ENCODE peak calls at places on chromosomes 13 and 19, in seven cellular contexts. M, P, V, B, O, R and L are unnamed samples.

GRCh38 chr19:10543420-10544241 is at the start of gene ATG4D:
- DNase-seq in B (peak), P (peak), R (peak), V (peak), M (peak), O (no peak), L (peak)

GRCh38 chr13:59301166-59301551 is 862.6 kb downstream of the DIAPH3 start:
- DNase-seq in V (no peak), P (no peak), M (no peak), B (no peak), O (no peak), R (no peak), L (no peak)

GRCh38 chr13:32210081-32210480 is 105.1 kb downstream of the ZAR1L start:
- DNase-seq in M (no peak), P (no peak), R (no peak), B (no peak), V (no peak), O (no peak), L (no peak)

GRCh38 chr13:44088911-44089851 is 209.5 kb downstream of the LACC1 start:
- DNase-seq in P (no peak), M (no peak), B (no peak), R (no peak), O (no peak), V (no peak), L (no peak)

GRCh38 chr13:98349731-98350305 is 172.7 kb upstream of the RNF113B start:
- DNase-seq in M (peak), P (peak), V (no peak), O (no peak), B (no peak), R (peak), L (peak)

GRCh38 chr19:50333737-50334617 is 4.8 kb upstream of the KCNC3 start:
- DNase-seq in M (peak), B (peak), O (no peak), P (peak), V (no peak), R (no peak), L (peak)

GRCh38 chr13:61413572-61413971 is 2.1 kb downstream of the PCDH20 start:
- DNase-seq in M (peak), R (no peak), P (peak), O (no peak), V (no peak), B (no peak), L (no peak)

GRCh38 chr13:84127597-84128128 is 245.4 kb upstream of the SLITRK1 start:
- DNase-seq in R (no peak), O (no peak), B (no peak), V (no peak), P (no peak), M (no peak), L (no peak)

GRCh38 chr19:50568321-50569022 is at the start of gene LRRC4B:
- DNase-seq in O (no peak), P (peak), M (peak), V (no peak), B (peak), R (no peak), L (no peak)

GRCh38 chr19:2912306-2912705 is 11.6 kb downstream of the ZNF57 start:
- DNase-seq in O (no peak), B (no peak), V (no peak), R (no peak), P (no peak), M (no peak), L (no peak)

GRCh38 chr13:30934381-30934780 is 1.9 kb downstream of the TEX26 start:
- DNase-seq in M (no peak), O (no peak), B (no peak), R (peak), P (no peak), V (no peak), L (no peak)

GRCh38 chr13:40662866-40663265 is 3.6 kb downstream of the FOXO1 start:
- DNase-seq in O (peak), P (no peak), V (no peak), M (no peak), B (no peak), R (no peak), L (no peak)

GRCh38 chr13:95002968-95003813 is 290.8 kb upstream of the SOX21 start:
- DNase-seq in R (no peak), P (peak), M (peak), V (no peak), O (no peak), B (no peak), L (peak)

GRCh38 chr19:35023428-35023827 is 6.8 kb upstream of the SCN1B start:
- DNase-seq in V (no peak), P (no peak), O (no peak), M (no peak), B (no peak), R (no peak), L (no peak)

GRCh38 chr19:36008336-36008978 is at the start of gene SYNE4:
- DNase-seq in O (no peak), M (peak), P (no peak), R (peak), V (peak), B (no peak), L (peak)

GRCh38 chr13:99666146-99666805 is 165.0 kb downstream of the TM9SF2 start:
- DNase-seq in R (no peak), O (no peak), V (no peak), P (no peak), B (no peak), M (peak), L (no peak)

GRCh38 chr13:48591889-48592725 is 59.2 kb upstream of the RCBTB2 start:
- DNase-seq in P (no peak), M (no peak), O (no peak), V (no peak), B (no peak), R (no peak), L (no peak)

GRCh38 chr13:60759499-60759898 is 362.5 kb downstream of the TDRD3 start:
- DNase-seq in O (no peak), B (no peak), R (peak), P (peak), V (no peak), M (no peak), L (no peak)

DNA sequence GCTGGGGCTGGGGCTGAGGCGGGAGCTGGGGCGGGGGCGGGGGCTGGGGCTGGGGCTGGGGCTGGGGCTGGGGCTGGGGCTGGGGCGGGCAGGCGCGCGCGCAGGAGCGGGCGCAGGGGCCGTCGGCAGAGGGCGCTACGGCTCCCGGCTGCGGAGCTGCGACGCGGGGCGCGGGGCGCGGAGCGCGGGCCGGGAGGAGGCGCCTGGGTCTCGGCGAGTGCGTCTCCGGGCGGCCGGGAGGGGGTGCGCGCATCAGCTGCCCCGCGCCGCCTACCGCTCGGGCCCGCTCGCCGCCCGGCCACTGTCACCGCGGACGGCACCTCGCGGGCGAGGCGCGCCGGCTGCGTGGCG is 416 bp upstream of the MTUS2 start:
- DNase-seq in V (no peak), R (peak), P (peak), O (no peak), M (peak), B (peak), L (peak)
- TF ChIP-seq JUND in V (no peak), R (no peak), P (no peak), O (no peak), M (no peak), B (no peak), L (no peak)

DNA sequence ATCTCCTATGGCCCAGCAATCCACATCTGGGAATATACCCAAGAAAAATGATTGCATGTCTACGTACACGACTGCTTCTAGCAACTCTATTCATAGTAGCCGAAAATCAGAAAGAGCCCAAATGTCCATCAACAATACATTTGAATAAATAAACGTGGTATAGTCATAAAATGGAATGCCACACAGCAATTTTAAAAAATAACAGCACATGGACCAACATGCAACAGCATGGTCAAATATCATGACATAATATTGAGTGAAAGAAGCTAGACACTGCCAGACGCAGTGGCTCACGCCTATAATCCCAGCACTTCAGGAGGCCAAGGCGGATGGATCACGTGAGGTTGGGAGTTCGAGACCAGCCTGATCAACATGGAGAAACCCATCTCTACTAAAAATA is 16.3 kb downstream of the TEX101 start:
- DNase-seq in B (no peak), O (no peak), M (no peak), V (no peak), R (no peak), P (no peak), L (no peak)
- TF ChIP-seq JUND in B (no peak), O (no peak), M (no peak), V (no peak), R (no peak), P (no peak), L (no peak)

GRCh38 chr19:6271721-6272410 is 7.9 kb downstream of the MLLT1 start:
- DNase-seq in B (peak), R (no peak), O (no peak), M (no peak), V (no peak), P (peak), L (no peak)

GRCh38 chr19:6270822-6271221 is 9.0 kb downstream of the MLLT1 start:
- DNase-seq in R (no peak), M (no peak), P (no peak), V (no peak), B (no peak), O (no peak), L (no peak)

GRCh38 chr19:6272411-6272791 is 7.4 kb downstream of the MLLT1 start:
- DNase-seq in O (no peak), M (no peak), V (no peak), R (no peak), P (peak), B (peak), L (no peak)

GRCh38 chr19:6270076-6270745 is 9.6 kb downstream of the MLLT1 start:
- DNase-seq in O (no peak), M (no peak), B (no peak), V (no peak), P (no peak), R (no peak), L (no peak)

DNA sequence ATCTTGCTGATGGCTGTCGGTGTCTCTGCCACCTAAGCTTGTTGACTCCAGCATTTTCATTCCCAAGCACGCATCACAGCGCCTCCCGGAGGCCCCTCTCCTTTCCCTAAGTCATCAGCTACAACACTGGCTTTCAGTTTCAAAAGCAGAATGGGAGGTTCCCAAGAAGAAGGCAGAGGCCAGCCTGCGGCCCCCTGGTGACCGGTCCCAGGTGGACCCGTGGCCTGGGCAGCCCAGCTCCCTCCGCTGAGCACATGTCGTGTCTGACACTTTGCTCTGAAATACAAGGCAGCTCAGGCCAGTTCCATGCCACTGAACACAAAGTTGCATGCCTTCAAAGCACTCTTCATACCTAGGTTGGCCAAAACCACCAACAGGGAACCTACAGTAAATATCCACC is 8.5 kb downstream of the MLLT1 start:
- DNase-seq in M (no peak), R (no peak), P (peak), O (no peak), V (no peak), B (peak), L (no peak)
- TF ChIP-seq JUND in M (no peak), R (no peak), P (no peak), O (no peak), V (no peak), B (no peak), L (no peak)

GRCh38 chr13:102580552-102581169 is 16.1 kb upstream of the TPP2 start:
- DNase-seq in P (peak), R (peak), O (no peak), V (peak), M (no peak), B (peak), L (peak)
- TF ChIP-seq JUND in P (no peak), R (no peak), O (no peak), V (no peak), M (no peak), B (no peak), L (no peak)

GRCh38 chr19:43618921-43619261 is 538 bp downstream of the ZNF428 start:
- DNase-seq in B (no peak), O (peak), R (peak), P (peak), V (no peak), M (no peak), L (no peak)
- TF ChIP-seq JUND in B (no peak), O (no peak), R (no peak), P (no peak), V (no peak), M (no peak), L (no peak)

GRCh38 chr19:6777434-6777833 is 4.9 kb downstream of the VAV1 start:
- DNase-seq in O (no peak), P (no peak), R (no peak), B (no peak), V (no peak), M (no peak), L (no peak)

GRCh38 chr19:6774821-6775707 is 2.6 kb downstream of the VAV1 start:
- DNase-seq in R (no peak), P (no peak), O (no peak), M (no peak), V (no peak), B (no peak), L (no peak)

GRCh38 chr19:6776999-6777398 is 4.5 kb downstream of the VAV1 start:
- DNase-seq in O (no peak), M (no peak), R (no peak), P (no peak), V (no peak), B (no peak), L (no peak)

GRCh38 chr19:6778386-6778785 is 5.9 kb downstream of the VAV1 start:
- DNase-seq in O (no peak), V (no peak), R (no peak), M (no peak), P (no peak), B (no peak), L (no peak)

DNA sequence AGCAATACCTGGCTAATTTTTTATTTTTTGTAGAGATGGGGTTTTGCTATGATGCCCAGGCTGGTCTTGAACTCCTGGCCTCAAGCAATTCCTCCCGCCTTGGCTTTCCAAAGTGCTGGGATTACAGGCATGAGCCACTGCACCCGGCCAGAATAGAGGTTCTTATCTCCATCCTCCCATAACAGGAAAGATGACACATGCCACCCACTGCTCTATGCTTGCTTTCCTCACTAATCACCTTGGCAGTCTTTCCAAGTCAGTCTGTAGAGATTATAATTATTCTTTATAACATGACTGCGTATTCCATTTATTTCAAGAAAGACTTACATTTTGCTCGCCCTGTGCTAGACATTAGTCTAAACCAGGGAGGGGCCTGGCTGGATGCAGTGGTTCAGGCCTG is 6.7 kb downstream of the VAV1 start:
- DNase-seq in M (no peak), P (no peak), R (no peak), O (no peak), B (no peak), V (no peak), L (no peak)
- TF ChIP-seq JUND in M (no peak), P (no peak), R (no peak), O (no peak), B (no peak), V (no peak), L (no peak)

GRCh38 chr13:111060237-111060919 is 54.7 kb upstream of the ARHGEF7 start:
- DNase-seq in O (no peak), M (no peak), R (no peak), P (no peak), B (no peak), V (no peak), L (no peak)

GRCh38 chr13:111061338-111062045 is 53.6 kb upstream of the ARHGEF7 start:
- DNase-seq in R (no peak), O (no peak), P (no peak), M (no peak), B (no peak), V (no peak), L (no peak)

GRCh38 chr13:111062305-111062704 is 52.8 kb upstream of the ARHGEF7 start:
- DNase-seq in M (no peak), R (no peak), P (no peak), O (no peak), V (no peak), B (no peak), L (no peak)

GRCh38 chr13:111064661-111065060 is 50.4 kb upstream of the ARHGEF7 start:
- DNase-seq in P (no peak), R (no peak), V (no peak), O (no peak), M (no peak), B (no peak), L (no peak)

GRCh38 chr13:111058796-111059506 is 56.2 kb upstream of the ARHGEF7 start:
- DNase-seq in B (no peak), V (no peak), R (no peak), O (no peak), P (no peak), M (no peak), L (peak)
- TF ChIP-seq JUND in B (no peak), V (no peak), R (no peak), O (no peak), P (no peak), M (no peak), L (no peak)

GRCh38 chr13:107518780-107519179 is 696.6 kb downstream of the LIG4 start:
- DNase-seq in R (no peak), O (no peak), M (no peak), B (no peak), V (no peak), P (no peak), L (no peak)
- TF ChIP-seq JUND in R (no peak), O (no peak), M (no peak), B (no peak), V (no peak), P (no peak), L (no peak)

GRCh38 chr13:24505256-24505655 is 7.3 kb downstream of the PARP4 start:
- DNase-seq in V (no peak), O (no peak), M (no peak), P (no peak), B (no peak), R (no peak), L (no peak)
- TF ChIP-seq JUND in V (no peak), O (no peak), M (no peak), P (no peak), B (no peak), R (no peak), L (no peak)